ENCODE peak calls at places on chromosome 2, in seven cellular contexts. E, H, N, D, S, T and M are unnamed samples.
A peak's percentile ranks its signal among the peaks of the same experiment; 100 is the strongest.

GRCh38 chr2:74849228-74849892 is 15.4 kb downstream of the HK2 start:
- DNase-seq in E (peak; percentile 77), D (peak; percentile 59), T (peak; percentile 64), H (peak; percentile 78), N (no peak), S (no peak), M (peak; percentile 82)

GRCh38 chr2:188046437-188046836 is 245.2 kb upstream of the GULP1 start:
- DNase-seq in E (no peak), T (no peak), H (peak; percentile 22), S (no peak), D (no peak), N (no peak), M (no peak)

GRCh38 chr2:239807568-239807967 is 217.6 kb downstream of the NDUFA10 start:
- DNase-seq in H (no peak), E (no peak), T (no peak), D (peak; percentile 29), S (no peak), N (no peak), M (no peak)

GRCh38 chr2:174985624-174986023 is 19.6 kb downstream of the CHN1 start:
- DNase-seq in S (no peak), H (peak; percentile 57), N (no peak), E (no peak), T (no peak), D (no peak), M (no peak)

GRCh38 chr2:58042486-58042970 is 4.1 kb upstream of the VRK2 start:
- DNase-seq in H (peak; percentile 92), S (no peak), D (no peak), N (no peak), E (no peak), T (no peak), M (no peak)

GRCh38 chr2:220034356-220035121 is 407.1 kb downstream of the SLC4A3 start:
- DNase-seq in T (no peak), N (no peak), S (no peak), D (no peak), H (peak; percentile 73), E (no peak), M (no peak)

GRCh38 chr2:75592028-75592427 is 31.3 kb upstream of the EVA1A start:
- DNase-seq in T (no peak), E (no peak), S (no peak), D (no peak), N (no peak), H (peak; percentile 38), M (no peak)

GRCh38 chr2:232139171-232139594 is 177.7 kb downstream of the DIS3L2 start:
- DNase-seq in N (no peak), H (no peak), S (no peak), T (no peak), E (no peak), D (no peak), M (no peak)

GRCh38 chr2:231228223-231228622 is 29.8 kb downstream of the ARMC9 start:
- DNase-seq in H (no peak), D (no peak), S (no peak), N (no peak), T (no peak), E (no peak), M (no peak)

GRCh38 chr2:88748005-88748404 is 56.5 kb downstream of the RPIA start:
- DNase-seq in T (peak; percentile 63), N (no peak), S (no peak), H (no peak), E (no peak), D (no peak), M (no peak)

GRCh38 chr2:33617989-33618388 is 18.9 kb upstream of the FAM98A start:
- DNase-seq in H (no peak), S (no peak), T (no peak), D (no peak), N (no peak), E (no peak), M (no peak)

GRCh38 chr2:230969673-230970015 is 26.3 kb upstream of the SPATA3 start:
- DNase-seq in E (no peak), T (no peak), D (no peak), S (no peak), N (no peak), H (no peak), M (no peak)

GRCh38 chr2:239473211-239473805 is 72.5 kb upstream of the HDAC4 start:
- DNase-seq in D (no peak), N (no peak), E (no peak), H (no peak), S (no peak), T (no peak), M (no peak)

GRCh38 chr2:30026091-30027055 is 105.0 kb upstream of the ALK start:
- DNase-seq in N (peak; percentile 71), E (peak; percentile 75), H (peak; percentile 40), T (peak; percentile 10), S (peak; percentile 26), D (no peak), M (no peak)

DNA sequence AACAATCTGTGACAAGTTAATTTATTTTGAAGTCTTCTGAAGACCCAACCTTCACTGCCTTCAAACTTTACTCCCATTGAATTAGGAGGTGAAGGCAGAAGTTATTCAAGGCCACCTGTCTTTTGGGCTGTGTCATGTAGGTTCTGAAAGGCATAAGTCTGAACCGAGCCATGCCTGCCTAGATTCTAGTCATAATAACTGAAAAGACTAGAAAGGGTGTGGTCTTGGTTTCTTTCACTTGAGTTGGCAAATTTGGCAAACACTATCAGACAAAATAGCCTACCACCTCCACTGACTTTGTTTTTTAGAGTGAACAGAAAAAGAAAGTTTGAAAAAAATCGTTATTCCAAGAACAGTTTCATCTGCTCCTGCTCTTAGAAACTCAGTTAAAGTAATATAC is 38.4 kb downstream of the PPM1B start:
- DNase-seq in S (no peak), H (no peak), N (no peak), D (no peak), E (no peak), T (no peak), M (no peak)
- H3K4me3 ChIP-seq in S (no peak overlapping the region), H (no peak overlapping the region), N (no peak overlapping the region), D (no peak overlapping the region), E (no peak overlapping the region), T (no peak overlapping the region), M (no peak overlapping the region)

DNA sequence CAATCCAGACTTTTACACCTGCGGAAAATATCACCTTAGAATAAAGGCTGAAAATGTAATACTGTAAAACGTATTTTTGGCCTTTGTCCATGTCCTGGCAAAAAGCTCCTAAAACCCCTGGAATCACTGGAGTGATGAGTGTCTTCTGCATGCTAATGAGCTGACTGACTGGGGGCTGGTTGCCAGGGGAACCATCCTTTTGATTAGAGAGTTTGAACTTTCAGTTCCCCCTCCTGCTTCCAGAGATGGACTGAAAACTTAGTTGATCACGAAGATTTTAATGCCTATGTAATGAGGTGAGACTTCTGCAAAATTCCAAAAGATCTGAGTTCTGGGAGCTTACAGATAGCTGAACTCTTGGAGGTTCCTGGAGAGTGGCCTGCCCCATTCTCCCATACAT is 20.4 kb downstream of the PUM2 start:
- DNase-seq in H (no peak), E (no peak), T (no peak), D (no peak), N (no peak), S (no peak), M (no peak)
- H3K4me1 ChIP-seq in H (peaks cover 3% of the 10 kb centered on the region), E (peaks cover 19% of the 10 kb centered on the region), T (peaks cover 38% of the 10 kb centered on the region), D (no peaks in the 10 kb centered on the region), N (peaks cover 20% of the 10 kb centered on the region), S (peaks cover 48% of the 10 kb centered on the region), M (peaks cover 41% of the 10 kb centered on the region)

GRCh38 chr2:192161670-192162290 is 33.0 kb downstream of the TMEFF2 start:
- DNase-seq in H (no peak), E (no peak), D (no peak), N (no peak), T (no peak), S (no peak), M (no peak)

GRCh38 chr2:192162392-192163042 is 32.2 kb downstream of the TMEFF2 start:
- DNase-seq in T (peak; percentile 63), E (peak; percentile 89), N (peak; percentile 38), S (peak; percentile 92), H (peak; percentile 89), D (no peak), M (peak; percentile 46)

GRCh38 chr2:192157776-192158175 is 37.0 kb downstream of the TMEFF2 start:
- DNase-seq in E (no peak), H (no peak), N (no peak), T (no peak), D (no peak), S (no peak), M (no peak)

GRCh38 chr2:192159764-192160163 is 35.0 kb downstream of the TMEFF2 start:
- DNase-seq in T (no peak), N (no peak), S (no peak), H (no peak), E (no peak), D (no peak), M (no peak)

DNA sequence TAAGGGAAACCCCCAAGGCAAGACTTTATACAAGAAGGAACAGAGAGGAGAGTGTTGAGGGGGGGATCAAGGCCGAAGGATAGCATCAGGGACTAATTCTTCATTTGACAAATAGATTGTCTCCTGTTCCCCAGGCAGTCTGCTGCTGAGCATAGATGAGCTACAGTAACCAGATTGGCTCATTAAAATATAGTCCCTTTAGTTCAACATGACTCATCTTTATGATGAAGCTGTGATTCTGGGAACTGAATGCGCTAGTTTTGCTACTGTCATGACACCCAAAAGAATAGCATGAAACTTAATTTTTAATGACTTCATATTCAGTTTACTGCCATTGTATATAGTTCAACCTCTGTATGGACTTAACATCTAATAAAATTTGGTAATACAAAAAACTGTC is 35.5 kb downstream of the TMEFF2 start:
- DNase-seq in S (no peak), E (no peak), H (no peak), T (no peak), D (no peak), N (no peak), M (no peak)
- H3K27ac ChIP-seq in S (no peak overlapping the region), E (no peak overlapping the region), H (no peak overlapping the region), T (no peak overlapping the region), D (no peak overlapping the region), N (no peak overlapping the region), M (no peak overlapping the region)

GRCh38 chr2:176088048-176088936 is 4.2 kb upstream of the HOXD13 start:
- DNase-seq in S (peak; percentile 36), N (peak; percentile 82), H (peak; percentile 48), T (peak; percentile 59), E (peak; percentile 88), D (peak; percentile 77), M (no peak)
- H3K4me3 ChIP-seq in S (no peak overlapping the region), N (peak overlapping the region; percentile 45), H (peak overlapping the region; percentile 32), T (no peak overlapping the region), E (peak overlapping the region; percentile 50), D (peak overlapping the region; percentile 44), M (no peak overlapping the region)

GRCh38 chr2:234763051-234763909 is 188.5 kb upstream of the SH3BP4 start:
- DNase-seq in S (no peak), H (peak; percentile 82), D (no peak), E (no peak), N (no peak), T (no peak), M (no peak)
- H3K4me1 ChIP-seq in S (no peaks in the 10 kb centered on the region), H (no peaks in the 10 kb centered on the region), D (no peaks in the 10 kb centered on the region), E (peaks cover 5% of the 10 kb centered on the region), N (no peaks in the 10 kb centered on the region), T (no peaks in the 10 kb centered on the region), M (no peaks in the 10 kb centered on the region)

DNA sequence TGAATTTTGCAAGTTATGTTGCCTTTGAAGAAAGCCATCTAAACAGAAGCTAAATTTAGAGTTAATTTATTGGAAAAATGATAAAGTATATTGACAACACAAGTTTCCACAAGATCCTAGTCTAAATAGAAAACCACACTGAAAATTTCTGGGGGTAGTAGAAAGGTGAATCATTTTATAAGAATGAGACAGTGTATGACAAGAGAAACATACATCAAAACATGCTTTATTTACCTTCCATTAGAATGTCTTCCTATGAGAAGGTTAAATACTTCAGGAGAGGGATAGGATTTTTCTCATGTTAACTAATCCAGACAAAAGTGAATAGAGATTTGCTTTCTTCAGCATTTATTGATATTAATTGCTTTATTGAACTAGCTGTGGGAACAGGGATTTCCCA is 1389.9 kb upstream of the ZEB2 start:
- DNase-seq in H (no peak), N (no peak), D (no peak), T (no peak), S (no peak), E (no peak), M (no peak)
- H3K27ac ChIP-seq in H (no peak overlapping the region), N (no peak overlapping the region), D (no peak overlapping the region), T (no peak overlapping the region), S (no peak overlapping the region), E (no peak overlapping the region), M (no peak overlapping the region)